ENCODE peak calls at places on chromosomes 5 and 9, in seven cellular contexts. Z is activated naive CD4-positive, alpha-beta T cell treated with Interleukin-2 at 50 U/mL for 16 hours; C is left lung; Q is anterior cingulate cortex; A is GM19239; M is NCI-H2171; E is activated CD8-positive, alpha-beta memory T cell treated with anti-CD3 and anti-CD28 coated beads, Interleukin-2, amount 10 ng/mL, durations not matched to agents 7 days and 5 days. J is an unnamed sample.

GRCh38 chr9:136693490-136694162 is 6.4 kb upstream of the AGPAT2 start:
- DNase-seq in Z (peak; percentile 11), C (peak; percentile 85), Q (no peak), A (no peak), M (no peak), E (no peak), J (no peak)

GRCh38 chr5:77133061-77133758 is 46.1 kb upstream of the ZBED3 start:
- DNase-seq in Z (no peak), C (peak; percentile 70), Q (peak; percentile 88), A (no peak), M (no peak), E (no peak), J (no peak)

GRCh38 chr9:91843623-91844111 is 106.4 kb downstream of the ROR2 start:
- DNase-seq in Z (no peak), C (no peak), Q (no peak), A (no peak), M (no peak), E (no peak), J (no peak)

GRCh38 chr5:171311698-171312083 is 2.6 kb downstream of the TLX3 start:
- DNase-seq in Z (no peak), C (no peak), Q (no peak), A (no peak), M (no peak), E (no peak), J (no peak)

GRCh38 chr5:91288117-91288516 is 95.0 kb downstream of the ARRDC3 start:
- DNase-seq in Z (no peak), C (no peak), Q (no peak), A (no peak), M (no peak), E (no peak), J (no peak)

GRCh38 chr9:4742246-4742645 is 1.2 kb upstream of the AK3 start:
- DNase-seq in Z (no peak), C (no peak), Q (no peak), A (no peak), M (no peak), E (no peak), J (no peak)

GRCh38 chr5:156920042-156920860 is 42.8 kb downstream of the TIMD4 start:
- DNase-seq in Z (peak; percentile 70), C (no peak), Q (no peak), A (no peak), M (no peak), E (peak; percentile 80), J (peak; percentile 77)

GRCh38 chr5:17238521-17239041 is 21.1 kb downstream of the BASP1 start:
- DNase-seq in Z (no peak), C (no peak), Q (no peak), A (no peak), M (no peak), E (no peak), J (no peak)

GRCh38 chr9:135809166-135809565 is 98.2 kb downstream of the CAMSAP1 start:
- DNase-seq in Z (no peak), C (no peak), Q (no peak), A (no peak), M (no peak), E (no peak), J (no peak)

GRCh38 chr5:159120446-159120845 is 20.7 kb upstream of the EBF1 start:
- DNase-seq in Z (no peak), C (no peak), Q (no peak), A (no peak), M (no peak), E (no peak), J (no peak)

GRCh38 chr5:159800131-159800830 is 116.0 kb upstream of the ADRA1B start:
- DNase-seq in Z (no peak), C (no peak), Q (no peak), A (no peak), M (no peak), E (no peak), J (no peak)

GRCh38 chr9:113807173-113808061 is 68.7 kb upstream of the ZNF618 start:
- DNase-seq in Z (peak; percentile 21), C (no peak), Q (peak; percentile 49), A (peak; percentile 52), M (peak; percentile 13), E (peak; percentile 53), J (no peak)

GRCh38 chr9:129482521-129483466 is 138.1 kb downstream of the C9orf50 start:
- DNase-seq in Z (peak; percentile 34), C (peak; percentile 86), Q (peak; percentile 82), A (no peak), M (peak; percentile 96), E (no peak), J (no peak)

GRCh38 chr5:38639377-38640011 is 83.0 kb upstream of the LIFR start:
- DNase-seq in Z (no peak), C (no peak), Q (no peak), A (no peak), M (no peak), E (no peak), J (no peak)

GRCh38 chr5:89901983-89902382 is 507.6 kb downstream of the CETN3 start:
- DNase-seq in Z (no peak), C (no peak), Q (peak; percentile 66), A (no peak), M (no peak), E (no peak), J (no peak)

GRCh38 chr5:30804739-30805313 is 388.7 kb upstream of the CDH6 start:
- DNase-seq in Z (no peak), C (no peak), Q (peak; percentile 20), A (no peak), M (no peak), E (no peak), J (no peak)

GRCh38 chr5:56183507-56183906 is 49.6 kb downstream of the ANKRD55 start:
- DNase-seq in Z (no peak), C (no peak), Q (no peak), A (no peak), M (no peak), E (no peak), J (no peak)

GRCh38 chr5:150278046-150278760 is 11.4 kb downstream of the CAMK2A start:
- DNase-seq in Z (no peak), C (no peak), Q (no peak), A (no peak), M (no peak), E (no peak), J (no peak)